ENCODE peak calls at places on chromosomes 3 and 15, in ten cellular contexts. M is dorsolateral prefrontal cortex, H is Peyer's patch, Y is A549, P is GM23338, C is suprapubic skin, A is fibroblast of lung, N is tibial artery, K is AG04450, G is cardiac muscle cell. S is an unnamed sample.

GRCh38 chr15:68774521-68775293 is 46.0 kb downstream of the ANP32A start:
- DNase-seq in Y (no peak), M (no peak), K (no peak), G (no peak), N (peak), P (no peak), H (no peak), C (no peak), A (no peak), S (no peak)

GRCh38 chr3:4712109-4712508 is 219.0 kb downstream of the ITPR1 start:
- DNase-seq in Y (no peak), K (no peak), P (peak), M (no peak), N (no peak), H (no peak), A (peak), C (no peak), G (no peak), S (peak)

GRCh38 chr15:80010131-80010673 is 39.2 kb upstream of the BCL2A1 start:
- DNase-seq in P (no peak), N (no peak), Y (no peak), H (no peak), G (no peak), A (peak), C (no peak), M (no peak), K (no peak), S (no peak)

GRCh38 chr3:161560006-161560637 is 63.5 kb downstream of the OTOL1 start:
- DNase-seq in P (peak), A (peak), M (peak), N (no peak), G (peak), Y (peak), C (no peak), K (no peak), H (no peak), S (no peak)

GRCh38 chr3:188914556-188914955 is 257.2 kb upstream of the TPRG1 start:
- DNase-seq in K (no peak), G (no peak), A (peak), P (no peak), Y (no peak), C (no peak), N (no peak), H (no peak), M (no peak), S (peak)

GRCh38 chr3:169772530-169772950 is 656 bp upstream of the MYNN start:
- DNase-seq in K (no peak), A (peak), P (peak), M (peak), G (peak), N (peak), Y (peak), C (no peak), H (peak), S (peak)

GRCh38 chr15:57580866-57581265 is 10.8 kb upstream of the MYZAP start:
- DNase-seq in C (no peak), M (no peak), K (no peak), N (no peak), P (peak), A (no peak), Y (no peak), H (no peak), G (no peak), S (no peak)

GRCh38 chr15:77599899-77600298 is 32.8 kb downstream of the LINGO1 start:
- DNase-seq in G (peak), A (no peak), Y (peak), M (no peak), K (no peak), N (no peak), C (no peak), P (peak), H (peak), S (no peak)

GRCh38 chr3:197465197-197465995 is 90.4 kb downstream of the BDH1 start:
- DNase-seq in G (no peak), P (no peak), M (no peak), Y (no peak), N (no peak), A (no peak), H (no peak), K (no peak), C (no peak), S (no peak)

GRCh38 chr3:49792371-49793150 is 6.2 kb upstream of the IP6K1 start:
- DNase-seq in H (no peak), K (no peak), Y (no peak), A (no peak), C (peak), P (no peak), G (no peak), N (peak), M (peak), S (no peak)

GRCh38 chr3:133606342-133606741 is 32.9 kb downstream of the CDV3 start:
- DNase-seq in N (no peak), A (no peak), H (no peak), G (no peak), P (no peak), M (no peak), K (no peak), Y (no peak), C (no peak), S (no peak)

GRCh38 chr15:74182131-74182530 is 8.6 kb downstream of the ISLR start:
- DNase-seq in Y (no peak), G (no peak), M (no peak), K (no peak), P (no peak), C (no peak), H (no peak), A (no peak), N (no peak), S (no peak)

GRCh38 chr3:176798680-176799079 is 398.6 kb downstream of the TBL1XR1 start:
- DNase-seq in Y (no peak), H (no peak), G (no peak), C (no peak), N (no peak), P (no peak), M (no peak), K (no peak), A (no peak), S (no peak)

GRCh38 chr3:100316656-100317069 is 17.9 kb upstream of the NIT2 start:
- DNase-seq in M (no peak), Y (peak), N (no peak), G (peak), C (no peak), H (no peak), K (peak), A (peak), P (peak), S (no peak)

GRCh38 chr15:59689626-59690236 is 611 bp upstream of the BNIP2 start:
- DNase-seq in C (peak), N (peak), H (peak), K (no peak), G (peak), Y (no peak), P (peak), A (peak), M (peak), S (peak)

GRCh38 chr3:158644345-158644908 is at the start of gene GFM1:
- DNase-seq in G (peak), H (peak), K (peak), A (peak), C (peak), N (peak), Y (peak), M (peak), P (peak), S (peak)

GRCh38 chr3:43629254-43629653 is 7.4 kb upstream of the ANO10 start:
- DNase-seq in A (peak), N (no peak), G (no peak), M (no peak), P (no peak), C (no peak), Y (peak), K (no peak), H (no peak), S (no peak)

GRCh38 chr3:100040446-100040845 is 73.9 kb downstream of the FILIP1L start:
- DNase-seq in C (no peak), N (no peak), A (peak), P (no peak), H (no peak), Y (no peak), G (peak), K (no peak), M (no peak), S (no peak)

GRCh38 chr15:23570466-23570865 is 5.0 kb downstream of the MKRN3 start:
- DNase-seq in A (no peak), M (no peak), P (peak), K (no peak), Y (no peak), N (no peak), C (no peak), H (no peak), G (no peak), S (no peak)

GRCh38 chr15:76206325-76206976 is 104.8 kb downstream of the ETFA start:
- DNase-seq in P (no peak), G (peak), K (no peak), Y (no peak), N (peak), C (peak), A (peak), H (peak), M (peak), S (no peak)

GRCh38 chr3:42497009-42497731 is 5.3 kb upstream of the VIPR1 start:
- DNase-seq in H (no peak), K (no peak), M (no peak), A (no peak), P (peak), Y (peak), G (peak), C (peak), N (peak), S (peak)

GRCh38 chr3:100401674-100402036 is 316 bp downstream of the LNP1 start:
- DNase-seq in P (peak), C (peak), N (no peak), M (peak), A (peak), H (peak), Y (no peak), K (no peak), G (peak), S (no peak)

GRCh38 chr15:82197734-82198594 is 64.6 kb downstream of the EFL1 start:
- DNase-seq in C (no peak), N (peak), K (peak), P (peak), M (peak), A (peak), G (peak), Y (peak), H (peak), S (peak)
- TF ChIP-seq CTCF in C (peak), N (peak), K (peak), P (peak), M (peak), A (peak), G (peak), Y (peak), H (peak), S (peak)

GRCh38 chr15:40937762-40938529 is 8.8 kb downstream of the DLL4 start:
- DNase-seq in H (no peak), C (no peak), A (no peak), G (no peak), P (peak), Y (peak), M (no peak), K (no peak), N (no peak), S (no peak)
- TF ChIP-seq CTCF in H (peak), C (no peak), A (no peak), G (peak), P (peak), Y (peak), M (no peak), K (peak), N (peak), S (no peak)

GRCh38 chr15:43370975-43371974 is at the start of the genes TUBGCP4 and ZSCAN29:
- DNase-seq in H (peak), P (peak), G (peak), M (peak), Y (peak), C (peak), A (peak), N (peak), K (peak), S (peak)

GRCh38 chr15:43370310-43370974 is 401 bp downstream of the ZSCAN29 start:
- DNase-seq in N (peak), P (peak), A (peak), Y (no peak), K (no peak), H (no peak), M (no peak), G (peak), C (no peak), S (no peak)

DNA sequence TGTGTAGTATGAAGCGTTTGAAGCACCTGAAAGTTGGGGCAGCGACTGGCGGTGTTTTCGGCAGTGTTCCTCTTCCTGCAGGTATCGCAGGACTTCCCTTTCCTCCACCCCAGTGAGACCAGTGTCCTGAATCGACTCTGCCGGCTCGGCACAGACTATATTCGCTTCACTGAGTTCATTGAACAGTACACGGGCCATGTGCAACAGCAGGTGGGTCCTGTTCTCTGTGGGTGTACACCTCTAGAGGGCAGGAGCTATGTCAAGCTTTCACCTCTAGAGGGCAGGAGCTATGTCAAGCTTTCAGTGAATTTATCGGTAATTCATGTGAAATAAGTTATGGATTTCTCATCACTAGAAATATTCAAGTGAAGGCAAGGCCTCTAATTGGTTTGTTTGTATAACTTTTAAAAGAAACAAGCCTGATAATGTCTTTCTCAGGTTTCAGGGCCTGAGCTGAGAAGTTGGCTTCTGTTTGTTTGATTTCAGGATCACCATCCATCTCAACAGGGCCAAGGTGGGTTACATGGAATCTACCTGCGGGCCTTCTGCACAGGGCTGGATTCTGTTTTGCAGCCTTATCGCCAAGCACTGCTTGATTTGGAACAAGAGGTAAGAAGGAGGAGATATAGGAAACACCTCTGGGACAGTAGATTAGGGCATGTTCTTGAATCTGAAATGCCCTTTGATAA is 5.3 kb downstream of the TUBGCP4 start:
- DNase-seq in Y (peak), M (no peak), G (peak), K (no peak), C (no peak), H (peak), P (peak), A (peak), N (no peak), S (no peak)
- TF ChIP-seq CTCF in Y (peak), M (peak), G (peak), K (peak), C (no peak), H (peak), P (peak), A (peak), N (peak), S (peak)

GRCh38 chr15:95326689-95327525 is 1003.6 kb upstream of the NR2F2 start:
- DNase-seq in Y (no peak), C (no peak), H (no peak), A (no peak), G (peak), N (peak), M (no peak), P (peak), K (no peak), S (no peak)

GRCh38 chr15:95325763-95326688 is 1004.5 kb upstream of the NR2F2 start:
- DNase-seq in H (no peak), P (no peak), G (peak), Y (no peak), A (peak), M (no peak), K (no peak), N (peak), C (no peak), S (no peak)

GRCh38 chr15:95327661-95328060 is 1002.8 kb upstream of the NR2F2 start:
- DNase-seq in H (no peak), G (no peak), P (peak), Y (no peak), A (no peak), C (no peak), N (peak), M (no peak), K (no peak), S (no peak)

GRCh38 chr15:95329362-95329761 is 1001.1 kb upstream of the NR2F2 start:
- DNase-seq in Y (no peak), M (no peak), N (no peak), H (no peak), G (no peak), K (no peak), A (no peak), P (no peak), C (no peak), S (no peak)

GRCh38 chr15:95328559-95328958 is 1001.9 kb upstream of the NR2F2 start:
- DNase-seq in M (no peak), Y (no peak), N (no peak), G (no peak), K (no peak), H (no peak), P (no peak), A (no peak), C (no peak), S (no peak)
- TF ChIP-seq CTCF in M (no peak), Y (no peak), N (peak), G (no peak), K (no peak), H (no peak), P (no peak), A (no peak), C (no peak), S (no peak)

DNA sequence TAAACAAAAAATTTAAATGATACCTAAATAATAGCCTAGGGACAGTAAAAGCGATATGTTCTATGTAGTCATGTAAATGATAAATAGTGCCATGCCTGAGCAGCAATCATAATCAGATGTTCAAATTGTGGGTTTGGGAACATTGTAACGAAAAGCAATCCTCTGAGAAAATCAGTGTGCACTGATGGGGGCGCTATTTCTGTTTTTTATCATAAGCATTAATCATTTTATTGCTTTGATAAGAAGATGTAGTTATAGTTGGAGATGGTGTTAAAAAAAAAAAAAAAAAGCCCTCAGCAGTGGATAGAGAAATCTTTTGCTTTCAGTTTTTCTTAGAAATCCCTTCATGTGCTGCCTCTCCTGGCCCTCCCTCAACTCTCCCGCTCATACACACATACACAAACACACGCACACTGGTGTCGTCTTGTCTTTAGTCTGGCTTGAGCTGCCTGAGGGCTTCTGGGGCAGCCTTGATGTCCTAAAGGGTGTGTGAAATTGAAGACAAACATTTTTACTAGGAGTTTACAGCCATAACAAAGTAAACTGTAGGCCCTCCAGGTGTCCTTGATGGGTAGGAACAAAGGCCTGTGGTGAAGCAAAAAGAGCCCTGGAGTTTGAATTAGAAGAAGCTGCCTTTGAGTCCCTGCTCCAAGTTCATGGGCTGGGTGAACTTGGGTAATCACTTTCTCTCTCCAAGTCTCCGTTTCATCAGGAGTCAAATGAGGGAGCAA is 428.1 kb downstream of the SOX2 start:
- DNase-seq in M (no peak), Y (no peak), A (no peak), H (no peak), K (no peak), P (peak), C (no peak), G (no peak), N (no peak), S (no peak)
- TF ChIP-seq CTCF in M (no peak), Y (no peak), A (no peak), H (no peak), K (no peak), P (no peak), C (no peak), G (no peak), N (no peak), S (no peak)

DNA sequence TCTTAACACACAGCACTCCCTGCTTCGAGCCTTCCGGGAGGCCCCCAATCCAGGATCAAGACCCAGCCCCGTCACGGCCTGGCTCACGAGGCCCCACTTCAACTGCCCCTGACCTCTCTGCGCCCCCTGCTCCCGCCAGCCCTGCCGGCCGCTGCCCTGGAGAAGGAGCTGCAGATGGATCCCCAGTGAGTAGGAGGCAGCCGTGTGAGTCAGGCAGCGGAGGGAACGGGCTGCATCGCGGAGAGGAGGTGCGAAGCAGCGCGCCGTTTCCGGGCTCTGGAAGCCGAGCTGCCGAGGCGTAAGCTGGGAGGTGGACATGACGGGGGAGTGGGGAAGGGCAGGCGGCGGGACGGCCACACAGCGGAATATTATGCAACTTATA is 133.4 kb downstream of the TPRA1 start:
- DNase-seq in A (peak), N (peak), G (peak), Y (no peak), P (peak), H (no peak), M (peak), C (peak), K (no peak), S (peak)
- TF ChIP-seq CTCF in A (no peak), N (no peak), G (no peak), Y (no peak), P (peak), H (no peak), M (no peak), C (no peak), K (no peak), S (no peak)

DNA sequence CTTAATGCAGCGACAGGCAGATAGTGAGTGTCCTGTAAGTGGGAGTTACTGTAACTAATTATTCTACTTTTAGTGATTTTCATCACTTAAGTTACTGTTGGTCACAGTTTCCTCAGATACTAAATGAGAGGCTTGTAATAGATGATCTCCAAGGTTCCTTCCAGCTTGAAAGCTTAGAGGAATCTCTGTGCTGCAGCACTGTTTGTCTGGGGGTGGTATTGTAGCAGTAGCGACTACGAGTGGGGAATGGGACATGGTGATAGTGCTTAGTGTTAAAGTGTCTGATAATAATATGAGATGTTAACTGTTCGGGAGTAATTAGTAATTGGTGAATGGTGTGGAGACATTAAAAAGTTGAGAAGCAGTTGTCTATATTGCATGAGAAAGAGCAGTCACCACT is 12.4 kb downstream of the PPP4R2 start:
- DNase-seq in N (no peak), A (no peak), C (no peak), K (no peak), P (no peak), G (no peak), H (no peak), M (no peak), Y (no peak), S (no peak)
- TF ChIP-seq CTCF in N (no peak), A (no peak), C (no peak), K (no peak), P (no peak), G (no peak), H (no peak), M (no peak), Y (no peak), S (no peak)

GRCh38 chr15:71104636-71105035 is 10.6 kb upstream of the THSD4 start:
- DNase-seq in C (no peak), H (no peak), G (no peak), Y (no peak), N (no peak), P (no peak), A (no peak), M (no peak), K (no peak), S (no peak)

GRCh38 chr15:71105444-71105843 is 9.8 kb upstream of the THSD4 start:
- DNase-seq in P (no peak), H (no peak), N (no peak), C (no peak), Y (no peak), M (no peak), A (no peak), K (no peak), G (no peak), S (no peak)

GRCh38 chr15:71098920-71099319 is 16.4 kb upstream of the THSD4 start:
- DNase-seq in G (no peak), M (no peak), C (no peak), N (no peak), K (no peak), P (no peak), A (no peak), H (no peak), Y (no peak), S (no peak)

GRCh38 chr15:71106802-71107500 is 8.3 kb upstream of the THSD4 start:
- DNase-seq in N (no peak), G (no peak), M (no peak), P (no peak), C (no peak), H (no peak), Y (no peak), K (no peak), A (no peak), S (no peak)

GRCh38 chr15:71103102-71103676 is 12.1 kb upstream of the THSD4 start:
- DNase-seq in H (no peak), Y (no peak), K (no peak), C (no peak), M (no peak), N (no peak), G (peak), A (peak), P (no peak), S (no peak)
- TF ChIP-seq CTCF in H (no peak), Y (peak), K (peak), C (no peak), M (no peak), N (peak), G (peak), A (peak), P (peak), S (no peak)

GRCh38 chr3:18233987-18234716 is 191.0 kb downstream of the SATB1 start:
- DNase-seq in N (no peak), A (no peak), C (no peak), P (peak), K (no peak), G (peak), M (no peak), H (no peak), Y (no peak), S (no peak)
- TF ChIP-seq CTCF in N (no peak), A (no peak), C (no peak), P (no peak), K (no peak), G (no peak), M (no peak), H (no peak), Y (no peak), S (no peak)

S was measured in CD14-positive monocyte.